ENCODE peak calls at places on chromosome 13, in four cellular contexts. G is BE2C; A is thyroid gland; N is stimulated activated CD8-positive, alpha-beta memory T cell treated with anti-CD3 and anti-CD28 coated beads, Interleukin-7, amount 100 ng/mL, for 48 hours. Z is an unnamed sample.

GRCh38 chr13:82224806-82225205 is 1657.5 kb downstream of the SLITRK1 start:
- DNase-seq in G (no peak), N (no peak), A (no peak), Z (no peak)

GRCh38 chr13:49701481-49701880 is 10.2 kb upstream of the EBPL start:
- DNase-seq in G (no peak), N (no peak), A (no peak), Z (no peak)

GRCh38 chr13:40231311-40231710 is 435.1 kb downstream of the FOXO1 start:
- DNase-seq in A (no peak), N (no peak), G (no peak), Z (no peak)

GRCh38 chr13:96822900-96823299 is 171.4 kb downstream of the OXGR1 start:
- DNase-seq in N (no peak), G (peak), A (peak), Z (no peak)

GRCh38 chr13:36764957-36765356 is 54.1 kb upstream of the RFXAP start:
- DNase-seq in N (no peak), G (no peak), A (no peak), Z (no peak)

GRCh38 chr13:22454586-22454985 is 726.2 kb upstream of the SGCG start:
- DNase-seq in G (no peak), A (no peak), N (no peak), Z (peak)

GRCh38 chr13:21101865-21102576 is 40.6 kb upstream of the LATS2 start:
- DNase-seq in G (no peak), A (no peak), N (no peak), Z (no peak)

GRCh38 chr13:113299951-113300350 is 2.9 kb downstream of the LAMP1 start:
- DNase-seq in A (no peak), G (no peak), N (no peak), Z (no peak)

GRCh38 chr13:103140001-103140671 is 73.9 kb upstream of the SLC10A2 start:
- DNase-seq in A (no peak), G (peak), N (no peak), Z (no peak)

GRCh38 chr13:73133536-73133935 is 74.7 kb downstream of the KLF5 start:
- DNase-seq in A (no peak), N (no peak), G (no peak), Z (no peak)

Z was measured in DMS79 treated with DMSO at 0.1 percent for 48 hours.